ENCODE peak calls at places on chromosomes 5 and 9, in four cellular contexts. I is gastrocnemius medialis, B is GM12865, R is astrocyte of the spinal cord. F is an unnamed sample.

GRCh38 chr5:175590471-175590881 is 67.4 kb upstream of the HRH2 start:
- DNase-seq in I (no peak), B (no peak), R (peak), F (no peak)

GRCh38 chr9:128138001-128138400 is 10.5 kb upstream of the PTGES2 start:
- DNase-seq in I (no peak), B (no peak), R (no peak), F (no peak)

GRCh38 chr9:5949103-5949699 is 58.5 kb downstream of the MLANA start:
- DNase-seq in I (no peak), B (peak), R (no peak), F (no peak)

GRCh38 chr5:181121675-181122561 is 9.1 kb downstream of the OR2V1 start:
- DNase-seq in I (no peak), B (no peak), R (no peak), F (no peak)

GRCh38 chr5:169945831-169946261 is 34.4 kb downstream of the INSYN2B start:
- DNase-seq in I (no peak), B (no peak), R (peak), F (no peak)

GRCh38 chr9:35828716-35829083 is at the start of gene FAM221B:
- DNase-seq in I (no peak), B (no peak), R (no peak), F (no peak)

GRCh38 chr9:121288874-121289553 is 21.1 kb downstream of the GSN start:
- DNase-seq in I (peak), B (no peak), R (peak), F (no peak)

GRCh38 chr9:111920531-111920930 is 23.9 kb downstream of the UGCG start:
- DNase-seq in I (no peak), B (no peak), R (no peak), F (no peak)

GRCh38 chr5:159441441-159441840 is 111.2 kb upstream of the IL12B start:
- DNase-seq in I (no peak), B (peak), R (no peak), F (no peak)

GRCh38 chr9:85510830-85511504 is 230.8 kb downstream of the AGTPBP1 start:
- DNase-seq in I (no peak), B (no peak), R (no peak), F (no peak)

GRCh38 chr9:73039253-73039915 is 86.5 kb upstream of the ALDH1A1 start:
- DNase-seq in I (peak), B (no peak), R (peak), F (no peak)

GRCh38 chr5:108661590-108662219 is 86.0 kb upstream of the FER start:
- DNase-seq in I (no peak), B (no peak), R (no peak), F (no peak)

DNA sequence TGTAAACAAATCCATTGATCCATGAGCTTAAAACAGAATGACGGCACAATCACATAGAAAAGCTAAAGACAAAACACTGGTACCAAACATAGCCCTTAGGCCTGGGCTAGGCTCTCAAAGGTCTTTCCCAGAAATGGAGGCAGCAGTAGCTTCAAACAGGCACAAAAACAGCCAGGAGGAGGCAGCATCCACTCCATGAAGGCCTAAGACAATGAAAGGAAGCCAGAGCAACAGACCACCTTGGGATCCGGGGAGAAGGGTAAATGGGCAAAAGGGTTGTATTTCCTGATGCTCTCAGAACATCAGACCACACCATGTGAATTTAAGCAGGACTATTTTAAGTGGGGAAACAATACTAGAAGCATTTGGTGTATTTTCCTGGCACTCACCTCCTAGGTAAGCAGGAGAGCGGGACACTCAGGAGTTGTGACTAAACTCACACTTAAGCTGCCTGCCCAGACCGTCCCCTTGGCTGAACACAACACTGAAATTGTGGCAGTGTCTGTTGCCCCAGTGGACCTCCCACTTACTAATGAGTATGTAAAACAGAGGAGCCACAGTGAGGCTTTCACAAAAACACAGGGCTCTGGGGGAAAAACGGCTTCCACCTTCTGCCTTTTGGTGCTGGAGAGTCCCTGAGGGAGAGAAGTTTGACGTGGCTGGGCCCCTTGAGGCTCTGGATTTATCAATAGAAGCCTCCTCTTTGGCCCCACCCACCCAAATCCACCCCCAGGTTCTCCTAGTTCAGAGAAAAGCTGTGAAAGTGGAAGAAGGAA is 11.9 kb downstream of the GNPDA1 start:
- DNase-seq in I (no peak), B (no peak), R (peak), F (no peak)
- TF ChIP-seq CTCF in I (peak), B (peak), R (peak), F (peak)

GRCh38 chr5:141681695-141682641 is at the start of gene ARAP3:
- DNase-seq in I (peak), B (no peak), R (peak), F (no peak)
- TF ChIP-seq CTCF in I (no peak), B (no peak), R (no peak), F (no peak)

DNA sequence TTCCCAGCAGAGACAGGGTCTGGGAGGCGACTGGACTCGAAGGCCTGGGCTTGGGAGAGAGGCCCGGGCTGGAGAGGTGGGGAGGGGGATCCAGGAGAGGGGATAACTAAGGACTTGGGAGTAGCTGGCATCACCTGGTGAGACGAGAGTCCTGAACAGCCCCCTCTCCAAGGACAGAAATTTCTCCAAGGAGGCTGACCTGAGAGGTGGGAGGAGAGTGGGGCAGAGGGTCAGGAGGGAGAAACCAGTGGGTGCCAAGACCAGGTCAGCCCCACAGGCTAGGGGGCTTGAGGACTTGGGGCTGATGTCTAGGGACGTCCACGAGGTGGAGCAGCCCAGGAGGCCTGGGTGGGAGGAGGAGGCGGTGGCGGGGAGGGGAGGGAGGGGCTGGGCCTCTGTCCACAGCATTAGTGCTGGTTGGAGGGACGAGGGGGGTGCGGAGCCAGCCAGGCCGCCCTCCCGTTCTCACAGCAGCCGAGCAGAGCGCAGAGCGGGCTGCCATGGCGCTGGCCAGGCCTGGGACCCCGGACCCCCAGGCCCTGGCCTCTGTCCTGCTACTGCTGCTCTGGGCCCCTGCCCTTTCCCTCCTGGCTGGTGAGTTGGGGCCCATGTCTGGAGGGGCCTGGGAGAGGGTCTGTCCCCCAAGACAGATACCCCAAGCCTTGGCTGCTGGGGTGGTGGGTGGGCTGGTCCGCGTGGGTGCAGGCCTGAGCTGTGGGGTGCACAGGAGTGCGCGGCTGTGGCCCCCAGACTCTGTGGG is at the start of gene CRB2:
- DNase-seq in I (no peak), B (no peak), R (no peak), F (no peak)
- TF ChIP-seq CTCF in I (no peak), B (no peak), R (peak), F (no peak)

DNA sequence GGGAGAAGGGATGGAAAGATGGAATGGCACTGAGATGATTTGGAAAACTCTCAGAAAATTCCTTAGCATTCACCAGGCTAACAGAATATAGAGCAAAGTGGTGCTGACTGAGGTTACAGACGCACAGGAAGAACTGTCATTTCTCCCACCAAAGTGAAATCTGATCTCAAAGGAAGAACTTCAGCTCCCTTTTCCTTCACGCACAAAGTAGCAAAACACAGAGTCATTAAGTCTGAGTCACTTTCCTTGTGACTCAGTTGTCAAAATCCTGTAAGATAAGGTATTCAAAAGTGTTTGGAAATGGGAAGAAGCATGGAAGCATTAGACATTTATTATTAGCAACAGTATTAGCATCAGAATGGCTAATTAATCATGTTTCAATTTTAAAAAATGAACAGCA is 11.7 kb downstream of the MPDZ start:
- DNase-seq in I (no peak), B (no peak), R (peak), F (no peak)
- TF ChIP-seq CTCF in I (no peak), B (no peak), R (no peak), F (no peak)

GRCh38 chr5:93620487-93621339 is 37.7 kb downstream of the NR2F1 start:
- DNase-seq in I (no peak), B (peak), R (peak), F (peak)
- TF ChIP-seq CTCF in I (no peak), B (peak), R (no peak), F (peak)

DNA sequence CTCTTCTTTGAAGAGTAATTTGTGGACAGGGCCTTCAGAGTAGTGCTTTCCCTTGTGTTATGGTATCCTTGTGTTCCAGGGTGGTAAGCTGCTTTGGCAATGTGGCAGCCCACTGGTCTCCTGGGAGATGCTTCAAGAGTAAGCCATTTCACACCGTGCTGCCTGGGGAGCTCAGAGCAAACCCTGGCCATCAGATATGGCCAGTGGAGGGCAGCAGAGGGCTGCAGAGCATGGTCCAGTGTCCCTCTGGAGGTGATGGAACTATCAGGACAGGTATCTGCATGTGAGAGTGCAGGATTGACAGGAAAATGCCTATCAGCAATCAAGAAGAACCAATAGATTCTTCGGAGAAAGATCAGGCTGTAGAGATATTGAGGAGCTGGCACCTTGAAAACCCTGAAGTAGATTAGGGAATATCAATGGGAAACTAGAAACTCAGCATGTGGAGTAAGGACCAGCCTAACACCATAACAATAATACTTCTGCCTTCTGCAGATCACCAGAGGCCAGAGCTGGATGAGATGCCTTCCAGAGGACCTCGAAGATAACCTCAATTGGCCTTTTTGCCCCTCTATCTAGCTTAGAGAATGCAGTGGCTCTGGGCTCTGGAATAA is 90.8 kb downstream of the PLPPR1 start:
- DNase-seq in I (no peak), B (peak), R (no peak), F (peak)
- TF ChIP-seq CTCF in I (peak), B (peak), R (peak), F (peak)

DNA sequence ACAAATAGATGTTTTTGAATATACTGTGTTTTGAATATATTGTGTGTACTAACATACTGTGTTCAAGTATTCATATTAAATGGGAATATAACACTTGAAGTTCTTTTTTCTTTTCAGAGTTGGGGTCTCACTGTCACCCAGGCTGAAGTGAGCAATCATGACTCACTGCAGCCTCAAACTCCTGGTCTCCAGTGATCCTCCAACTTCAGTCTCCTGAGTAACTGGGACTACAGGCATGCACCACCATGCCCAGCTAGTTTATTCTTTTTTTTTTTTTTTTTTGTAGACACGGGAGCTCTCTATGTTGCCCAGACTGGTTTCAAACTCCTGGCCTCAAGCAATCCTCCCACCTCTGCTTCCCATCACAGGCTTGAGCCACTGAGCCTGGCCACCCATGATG is 23.2 kb upstream of the AUH start:
- DNase-seq in I (no peak), B (no peak), R (no peak), F (no peak)
- TF ChIP-seq CTCF in I (no peak), B (no peak), R (no peak), F (no peak)

GRCh38 chr9:582775-583174 is 258.7 kb upstream of the DMRT1 start:
- DNase-seq in I (no peak), B (no peak), R (no peak), F (no peak)

GRCh38 chr9:580652-581342 is 260.7 kb upstream of the DMRT1 start:
- DNase-seq in I (no peak), B (no peak), R (no peak), F (no peak)

DNA sequence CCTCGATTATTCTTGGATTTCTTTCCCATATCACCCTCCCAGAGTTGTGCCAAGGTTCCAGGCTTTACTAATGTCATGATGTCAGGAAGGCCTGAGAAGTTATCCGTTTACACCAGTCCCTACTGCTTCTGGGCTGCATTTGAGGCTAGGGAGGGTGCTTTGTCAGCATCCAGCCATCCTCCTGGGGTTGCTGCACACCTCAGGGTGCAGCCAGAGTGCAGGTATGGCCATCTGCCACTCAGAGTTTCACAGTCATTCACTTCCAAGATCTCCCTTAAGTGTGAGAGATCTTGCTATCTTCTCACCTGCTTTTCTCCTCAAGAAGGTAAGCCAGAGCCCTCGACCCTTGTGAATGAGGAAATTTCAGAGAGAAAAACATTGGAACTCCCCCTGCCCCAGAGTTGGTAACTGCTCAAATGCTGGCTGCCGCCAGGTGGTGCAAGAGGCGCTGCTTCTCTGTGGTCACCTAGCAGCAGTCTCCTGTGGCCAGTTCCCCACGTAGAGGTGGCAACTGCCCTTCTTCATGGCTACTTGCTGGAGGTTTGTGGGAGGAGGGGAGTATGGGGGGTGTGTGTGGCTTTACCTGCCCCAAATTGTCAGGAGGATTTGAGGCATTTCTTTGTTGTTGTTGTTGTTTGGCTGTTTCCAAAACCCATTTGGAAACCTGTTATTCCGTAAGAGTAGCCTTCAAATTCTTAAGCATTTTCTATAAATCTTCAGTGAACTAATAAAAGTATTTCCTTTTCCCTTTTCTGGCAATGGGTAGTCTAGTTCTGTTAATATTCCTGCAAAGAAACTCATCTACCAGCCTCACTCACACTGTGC is 259.6 kb upstream of the DMRT1 start:
- DNase-seq in I (no peak), B (peak), R (no peak), F (peak)
- TF ChIP-seq CTCF in I (no peak), B (peak), R (peak), F (peak)

DNA sequence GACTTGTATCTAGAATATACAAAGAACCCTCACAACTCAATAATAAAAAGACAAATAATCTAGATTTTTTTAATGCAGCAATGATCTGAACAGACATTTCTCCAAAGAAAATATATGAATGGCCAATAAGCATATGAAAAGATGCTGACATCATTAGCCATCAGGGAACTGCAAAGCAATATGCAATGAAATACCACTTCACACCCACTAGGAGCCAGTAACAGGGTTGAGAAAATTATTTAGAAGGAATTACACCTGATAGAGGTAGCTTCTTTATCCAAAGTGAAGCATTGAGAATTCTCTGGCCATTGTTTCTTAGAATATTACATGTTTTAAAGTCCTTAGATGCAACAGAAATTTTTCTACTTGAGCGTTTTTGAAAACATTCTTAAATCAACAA is 316.9 kb downstream of the KCNN2 start:
- DNase-seq in I (no peak), B (no peak), R (no peak), F (no peak)
- TF ChIP-seq CTCF in I (no peak), B (no peak), R (no peak), F (no peak)

GRCh38 chr5:93433422-93433821 is 147.6 kb downstream of the NR2F1-AS1 start:
- DNase-seq in I (no peak), B (no peak), R (peak), F (no peak)

GRCh38 chr5:93430139-93430538 is 150.9 kb downstream of the NR2F1-AS1 start:
- DNase-seq in I (no peak), B (no peak), R (no peak), F (no peak)

GRCh38 chr5:93428868-93429267 is 152.2 kb downstream of the NR2F1-AS1 start:
- DNase-seq in I (no peak), B (no peak), R (peak), F (no peak)

GRCh38 chr5:93430673-93431192 is 150.3 kb downstream of the NR2F1-AS1 start:
- DNase-seq in I (no peak), B (no peak), R (no peak), F (no peak)

DNA sequence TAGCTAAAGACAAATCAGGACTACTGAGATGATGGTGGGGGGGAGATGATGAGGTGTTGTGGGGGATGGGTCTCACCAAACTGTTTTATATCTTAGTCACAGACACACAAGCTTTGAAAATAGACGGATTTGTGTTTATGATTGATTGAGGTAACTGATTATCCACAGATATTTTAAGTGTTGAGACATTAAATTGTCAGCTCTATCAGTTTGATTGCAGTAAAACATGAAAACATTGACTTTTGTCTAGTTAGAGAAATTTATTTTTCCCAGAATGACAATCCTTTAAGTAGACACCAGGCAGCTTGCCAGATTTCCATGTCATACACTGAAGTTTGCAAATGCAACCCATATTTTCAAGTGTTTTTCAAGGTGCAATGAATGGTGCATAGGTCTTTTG is 149.8 kb downstream of the NR2F1-AS1 start:
- DNase-seq in I (no peak), B (no peak), R (no peak), F (no peak)
- TF ChIP-seq CTCF in I (no peak), B (no peak), R (no peak), F (no peak)

F was measured in GM10248.